ENCODE peak calls at places on chromosomes 13 and 19, in five cellular contexts. G is IMR-90, N is OCI-LY7, V is hepatocyte, R is GM23248. J is an unnamed sample.

GRCh38 chr13:94759120-94759728 is 46.9 kb upstream of the SOX21 start:
- DNase-seq in G (no peak), N (no peak), V (no peak), R (no peak), J (no peak)

GRCh38 chr13:54607421-54607820 is 1578.8 kb downstream of the OLFM4 start:
- DNase-seq in G (no peak), N (no peak), V (no peak), R (no peak), J (no peak)

GRCh38 chr13:20148501-20149183 is 12.2 kb downstream of the GJA3 start:
- DNase-seq in G (no peak), N (no peak), V (no peak), R (no peak), J (no peak)

GRCh38 chr13:64716936-64717335 is 2513.2 kb downstream of the PCDH9 start:
- DNase-seq in G (no peak), N (no peak), V (no peak), R (no peak), J (no peak)

GRCh38 chr13:98927954-98928927 is 49.6 kb downstream of the DOCK9 start:
- DNase-seq in G (peak), N (no peak), V (no peak), R (peak), J (no peak)

GRCh38 chr13:94431569-94431968 is 47.9 kb downstream of the DCT start:
- DNase-seq in G (peak), N (no peak), V (no peak), R (peak), J (no peak)

GRCh38 chr19:39146686-39147450 is 21.3 kb downstream of the PAK4 start:
- DNase-seq in G (no peak), N (no peak), V (no peak), R (no peak), J (peak)

GRCh38 chr13:36158606-36159005 is 27.4 kb upstream of the DCLK1 start:
- DNase-seq in G (no peak), N (no peak), V (no peak), R (no peak), J (no peak)

GRCh38 chr13:91946498-91947070 is 548.2 kb downstream of the GPC5 start:
- DNase-seq in G (peak), N (peak), V (peak), R (peak), J (peak)

GRCh38 chr13:32537580-32538233 is 888 bp downstream of the N4BP2L2 start:
- DNase-seq in G (no peak), N (no peak), V (peak), R (peak), J (peak)

GRCh38 chr13:32538234-32538620 is 368 bp downstream of the N4BP2L2 start:
- DNase-seq in G (peak), N (no peak), V (peak), R (peak), J (peak)

GRCh38 chr13:32535748-32536147 is 2.8 kb downstream of the N4BP2L2 start:
- DNase-seq in G (no peak), N (no peak), V (no peak), R (no peak), J (no peak)

GRCh38 chr13:32538621-32539246 is at the start of gene N4BP2L2:
- DNase-seq in G (peak), N (peak), V (peak), R (peak), J (peak)

GRCh38 chr13:32535140-32535539 is 3.5 kb downstream of the N4BP2L2 start:
- DNase-seq in G (peak), N (no peak), V (no peak), R (peak), J (no peak)
- H3K4me3 ChIP-seq in G (no peak), N (no peak), V (no peak), R (peak), J (no peak)

GRCh38 chr19:48806518-48806817 is 4.4 kb downstream of the BCAT2 start:
- DNase-seq in G (no peak), N (no peak), V (no peak), R (no peak), J (peak)
- H3K4me3 ChIP-seq in G (no peak), N (no peak), V (no peak), R (no peak), J (no peak)

GRCh38 chr13:113364933-113365371 is 1.0 kb upstream of the GRTP1 start:
- DNase-seq in G (no peak), N (no peak), V (no peak), R (peak), J (peak)
- H3K4me3 ChIP-seq in G (no peak), N (no peak), V (no peak), R (no peak), J (no peak)

GRCh38 chr13:106530209-106530906 is 5.1 kb downstream of the EFNB2 start:
- DNase-seq in G (no peak), N (no peak), V (peak), R (no peak), J (no peak)
- H3K4me3 ChIP-seq in G (no peak), N (no peak), V (peak), R (no peak), J (no peak)

DNA sequence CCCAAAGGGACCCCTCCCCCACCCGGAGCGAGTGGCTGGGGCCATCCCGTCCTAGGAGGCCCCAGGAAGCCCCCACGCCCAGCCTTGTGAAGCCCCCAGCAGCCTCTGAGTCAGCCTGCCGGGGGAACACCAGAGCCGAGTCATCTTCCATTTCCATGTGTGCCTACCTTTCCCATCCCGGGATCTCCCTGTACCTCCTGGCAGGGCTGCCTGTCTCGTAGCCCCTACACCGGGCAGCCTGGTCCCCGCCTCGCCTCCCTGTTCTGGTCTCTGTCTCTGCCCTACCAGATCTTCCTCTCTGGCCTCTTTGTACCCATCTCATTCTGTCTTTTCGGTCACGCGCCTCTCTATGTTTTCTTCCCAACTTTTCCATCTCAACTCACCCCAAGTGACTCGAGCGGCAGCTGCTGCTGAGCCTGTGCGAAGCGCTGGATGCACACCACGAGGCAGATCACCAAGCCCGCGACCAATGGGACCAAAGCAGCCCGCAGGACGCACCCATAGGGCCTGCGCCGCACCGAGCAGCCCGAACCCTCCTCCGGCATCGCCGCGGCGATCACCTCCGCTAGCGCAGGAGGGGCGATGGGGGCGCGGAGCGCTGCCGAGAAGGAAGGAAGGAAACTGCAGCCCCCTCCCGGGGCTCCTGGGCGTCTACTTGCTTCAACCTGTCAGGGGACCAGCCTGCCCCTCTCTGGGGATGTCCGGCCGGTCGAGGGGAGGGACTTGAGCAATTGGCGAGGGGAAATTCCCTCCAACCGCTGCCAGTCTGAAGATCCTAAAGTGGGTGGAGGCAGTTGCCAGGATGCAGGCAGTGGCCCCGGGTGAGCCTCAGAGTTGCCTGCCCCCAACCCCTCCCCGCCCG is at the start of gene CD70:
- DNase-seq in G (no peak), N (peak), V (no peak), R (peak), J (peak)
- H3K4me3 ChIP-seq in G (no peak), N (peak), V (no peak), R (peak), J (peak)

GRCh38 chr19:11033251-11033650 is 56.0 kb upstream of the LDLR start:
- DNase-seq in G (no peak), N (no peak), V (no peak), R (no peak), J (no peak)

GRCh38 chr19:11038511-11038910 is 50.8 kb upstream of the LDLR start:
- DNase-seq in G (no peak), N (no peak), V (no peak), R (no peak), J (no peak)

GRCh38 chr19:11034449-11035213 is 54.6 kb upstream of the LDLR start:
- DNase-seq in G (no peak), N (no peak), V (no peak), R (no peak), J (no peak)

GRCh38 chr19:11033763-11034162 is 55.5 kb upstream of the LDLR start:
- DNase-seq in G (no peak), N (no peak), V (no peak), R (no peak), J (no peak)

GRCh38 chr19:11035441-11036377 is 53.6 kb upstream of the LDLR start:
- DNase-seq in G (peak), N (peak), V (peak), R (peak), J (peak)
- H3K4me3 ChIP-seq in G (no peak), N (no peak), V (no peak), R (no peak), J (no peak)

GRCh38 chr13:77291779-77292178 is 35.1 kb downstream of the MYCBP2 start:
- DNase-seq in G (no peak), N (no peak), V (no peak), R (no peak), J (no peak)
- H3K4me3 ChIP-seq in G (no peak), N (no peak), V (no peak), R (no peak), J (no peak)